ENCODE peak calls at places on chromosome 18, in four cellular contexts. One of them, this sample, is unnamed. For H3K4me1, the result is how much of the 10 kb centered on the place peaks cover.

GRCh38 chr18:34342960-34343359 is 118.2 kb upstream of the NOL4 start:
- DNase-seq in spleen: no peak
- DNase-seq in K562: no peak
- DNase-seq in uterus: no peak
- DNase-seq in this sample: no peak

GRCh38 chr18:38940863-38941531 is 1375.4 kb upstream of the CELF4 start:
- DNase-seq in spleen: no peak
- DNase-seq in K562: peak
- DNase-seq in uterus: no peak
- DNase-seq in this sample: no peak

GRCh38 chr18:55861266-55861665 is 273.3 kb upstream of the TCF4 start:
- DNase-seq in K562: peak
- DNase-seq in spleen: no peak
- DNase-seq in uterus: no peak
- DNase-seq in this sample: no peak

GRCh38 chr18:70044626-70045025 is 97.0 kb upstream of the CD226 start:
- DNase-seq in K562: no peak
- DNase-seq in uterus: no peak
- DNase-seq in spleen: no peak
- DNase-seq in this sample: no peak

GRCh38 chr18:67408240-67408639 is 108.3 kb downstream of the DSEL start:
- DNase-seq in spleen: no peak
- DNase-seq in uterus: no peak
- DNase-seq in K562: no peak
- DNase-seq in this sample: no peak

GRCh38 chr18:8834837-8835236 is 129.5 kb downstream of the MTCL1 start:
- DNase-seq in spleen: no peak
- DNase-seq in K562: peak
- DNase-seq in uterus: no peak
- DNase-seq in this sample: no peak

GRCh38 chr18:3982541-3982940 is 472.6 kb downstream of the DLGAP1 start:
- DNase-seq in spleen: no peak
- DNase-seq in uterus: no peak
- DNase-seq in K562: no peak
- DNase-seq in this sample: no peak

GRCh38 chr18:56451188-56451587 is 187.2 kb downstream of the TXNL1 start:
- DNase-seq in uterus: no peak
- DNase-seq in K562: no peak
- DNase-seq in spleen: no peak
- DNase-seq in this sample: no peak

GRCh38 chr18:28736951-28737350 is 560.0 kb upstream of the CDH2 start:
- DNase-seq in K562: no peak
- DNase-seq in uterus: no peak
- DNase-seq in spleen: no peak
- DNase-seq in this sample: no peak

GRCh38 chr18:23107718-23108117 is 27.6 kb upstream of the CABLES1 start:
- DNase-seq in uterus: no peak
- DNase-seq in spleen: no peak
- DNase-seq in K562: no peak
- DNase-seq in this sample: no peak

GRCh38 chr18:37314534-37314933 is 251.1 kb downstream of the CELF4 start:
- DNase-seq in spleen: no peak
- DNase-seq in uterus: no peak
- DNase-seq in K562: no peak
- DNase-seq in this sample: no peak

GRCh38 chr18:13540783-13541182 is 185.6 kb downstream of the FAM210A start:
- DNase-seq in spleen: no peak
- DNase-seq in K562: no peak
- DNase-seq in uterus: no peak
- DNase-seq in this sample: no peak

GRCh38 chr18:24837065-24837464 is 376.6 kb downstream of the HRH4 start:
- DNase-seq in spleen: no peak
- DNase-seq in uterus: no peak
- DNase-seq in K562: no peak
- DNase-seq in this sample: no peak

GRCh38 chr18:7000484-7001096 is 117.0 kb downstream of the LAMA1 start:
- DNase-seq in K562: peak
- DNase-seq in spleen: no peak
- DNase-seq in uterus: no peak
- DNase-seq in this sample: no peak

GRCh38 chr18:55034742-55035141 is 75.5 kb upstream of the CCDC68 start:
- DNase-seq in uterus: no peak
- DNase-seq in spleen: no peak
- DNase-seq in K562: no peak
- DNase-seq in this sample: no peak

GRCh38 chr18:11004294-11004693 is 145.1 kb downstream of the PIEZO2 start:
- DNase-seq in uterus: no peak
- DNase-seq in spleen: no peak
- DNase-seq in K562: no peak
- DNase-seq in this sample: no peak

GRCh38 chr18:79506191-79507075 is 110.7 kb downstream of the NFATC1 start:
- DNase-seq in spleen: peak
- DNase-seq in K562: no peak
- DNase-seq in uterus: peak
- DNase-seq in this sample: peak

GRCh38 chr18:57772387-57772799 is 30.7 kb downstream of the ATP8B1 start:
- DNase-seq in uterus: no peak
- DNase-seq in K562: no peak
- DNase-seq in spleen: no peak
- DNase-seq in this sample: no peak

GRCh38 chr18:71020342-71021096 is 731.7 kb downstream of the SOCS6 start:
- DNase-seq in spleen: no peak
- DNase-seq in K562: no peak
- DNase-seq in uterus: no peak
- DNase-seq in this sample: no peak

GRCh38 chr18:73943763-73944162 is 203.9 kb downstream of the FBXO15 start:
- DNase-seq in K562: no peak
- DNase-seq in uterus: no peak
- DNase-seq in spleen: no peak
- DNase-seq in this sample: no peak

GRCh38 chr18:63131106-63131943 is 188.2 kb downstream of the BCL2 start:
- DNase-seq in uterus: peak
- DNase-seq in spleen: no peak
- DNase-seq in K562: peak
- DNase-seq in this sample: no peak

GRCh38 chr18:79644006-79644665 is 35.5 kb upstream of the CTDP1 start:
- DNase-seq in uterus: peak
- DNase-seq in K562: peak
- DNase-seq in spleen: peak
- DNase-seq in this sample: no peak

GRCh38 chr18:6752200-6752873 is 22.8 kb downstream of the ARHGAP28 start:
- DNase-seq in spleen: no peak
- DNase-seq in K562: no peak
- DNase-seq in uterus: no peak
- DNase-seq in this sample: no peak

GRCh38 chr18:12960846-12961397 is 13.1 kb downstream of the SEH1L start:
- DNase-seq in K562: no peak
- DNase-seq in spleen: no peak
- DNase-seq in uterus: no peak
- DNase-seq in this sample: no peak

GRCh38 chr18:63883617-63884016 is 3.9 kb upstream of the SERPINB2 start:
- DNase-seq in spleen: no peak
- DNase-seq in K562: no peak
- DNase-seq in uterus: no peak
- DNase-seq in this sample: no peak

GRCh38 chr18:9637036-9637767 is 22.8 kb upstream of the PPP4R1 start:
- DNase-seq in K562: no peak
- DNase-seq in spleen: no peak
- DNase-seq in uterus: no peak
- DNase-seq in this sample: no peak

DNA sequence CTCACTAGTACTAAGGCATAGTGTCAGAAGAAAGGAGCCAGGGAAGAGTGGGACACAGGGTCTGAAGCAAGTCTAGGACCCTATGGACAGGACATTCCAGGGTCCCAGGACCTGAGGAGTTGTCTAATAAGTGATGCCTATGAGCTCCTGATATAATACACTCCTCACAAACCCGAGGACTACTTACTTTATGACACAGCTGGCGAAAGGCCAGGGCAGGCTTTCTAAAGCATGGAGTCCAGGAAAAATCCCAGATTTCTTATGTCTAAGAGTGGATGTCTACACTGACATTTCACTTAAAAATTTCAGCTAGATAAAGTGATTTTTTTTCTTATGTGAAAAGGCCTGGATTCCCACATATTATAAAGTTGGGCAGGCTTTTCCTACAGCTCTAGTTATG is 502.2 kb upstream of the SETBP1 start:
- DNase-seq in uterus: peak
- DNase-seq in K562: no peak
- DNase-seq in spleen: no peak
- DNase-seq in this sample: no peak
- TF ChIP-seq CTCF in uterus: no peak
- TF ChIP-seq CTCF in K562: no peak
- TF ChIP-seq CTCF in spleen: no peak
- TF ChIP-seq CTCF in this sample: no peak

GRCh38 chr18:2978208-2978607 is 34.7 kb downstream of the LPIN2 start:
- DNase-seq in spleen: no peak
- DNase-seq in uterus: no peak
- DNase-seq in K562: no peak
- DNase-seq in this sample: no peak
- H3K4me1 ChIP-seq in spleen: half or more
- H3K4me1 ChIP-seq in uterus: under half
- H3K4me1 ChIP-seq in K562: under half
- H3K4me1 ChIP-seq in this sample: under half

GRCh38 chr18:45978084-45978483 is 11.0 kb upstream of the EPG5 start:
- DNase-seq in spleen: no peak
- DNase-seq in K562: no peak
- DNase-seq in uterus: no peak
- DNase-seq in this sample: no peak

GRCh38 chr18:45976581-45977373 is 9.6 kb upstream of the EPG5 start:
- DNase-seq in spleen: no peak
- DNase-seq in K562: no peak
- DNase-seq in uterus: no peak
- DNase-seq in this sample: no peak

DNA sequence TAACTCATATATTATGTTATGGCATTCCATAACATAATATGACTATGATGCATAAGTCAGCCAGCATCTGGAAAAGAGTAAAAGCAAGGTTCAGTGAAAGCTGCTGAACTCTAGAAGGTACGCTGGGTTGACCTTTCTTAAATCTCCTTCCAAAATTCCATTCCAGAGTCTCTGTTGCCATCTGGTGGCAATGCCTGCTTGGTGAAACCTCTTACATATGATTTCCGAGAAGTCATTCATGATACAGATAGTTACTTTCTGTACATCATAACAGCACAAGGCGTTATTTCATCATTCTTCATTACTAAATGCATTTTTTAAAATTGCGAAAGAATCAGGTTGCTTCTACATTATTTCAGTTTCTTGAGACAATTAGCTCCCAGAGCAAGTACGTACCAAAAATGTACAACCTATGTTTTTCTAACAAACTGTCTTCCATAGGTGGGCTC is 7.0 kb upstream of the EPG5 start:
- DNase-seq in spleen: no peak
- DNase-seq in uterus: peak
- DNase-seq in K562: peak
- DNase-seq in this sample: peak
- TF ChIP-seq POLR2A in spleen: no peak
- TF ChIP-seq POLR2A in uterus: no peak
- TF ChIP-seq POLR2A in K562: no peak
- TF ChIP-seq POLR2A in this sample: no peak

GRCh38 chr18:68560128-68560527 is 154.8 kb downstream of the TMX3 start:
- DNase-seq in spleen: no peak
- DNase-seq in uterus: no peak
- DNase-seq in K562: no peak
- DNase-seq in this sample: no peak
- TF ChIP-seq CTCF in spleen: no peak
- TF ChIP-seq CTCF in uterus: no peak
- TF ChIP-seq CTCF in K562: no peak
- TF ChIP-seq CTCF in this sample: no peak

GRCh38 chr18:303578-303977 is 35.7 kb upstream of the THOC1 start:
- DNase-seq in uterus: no peak
- DNase-seq in spleen: no peak
- DNase-seq in K562: no peak
- DNase-seq in this sample: no peak
- H3K4me1 ChIP-seq in uterus: under half
- H3K4me1 ChIP-seq in spleen: under half
- H3K4me1 ChIP-seq in K562: under half
- H3K4me1 ChIP-seq in this sample: under half

DNA sequence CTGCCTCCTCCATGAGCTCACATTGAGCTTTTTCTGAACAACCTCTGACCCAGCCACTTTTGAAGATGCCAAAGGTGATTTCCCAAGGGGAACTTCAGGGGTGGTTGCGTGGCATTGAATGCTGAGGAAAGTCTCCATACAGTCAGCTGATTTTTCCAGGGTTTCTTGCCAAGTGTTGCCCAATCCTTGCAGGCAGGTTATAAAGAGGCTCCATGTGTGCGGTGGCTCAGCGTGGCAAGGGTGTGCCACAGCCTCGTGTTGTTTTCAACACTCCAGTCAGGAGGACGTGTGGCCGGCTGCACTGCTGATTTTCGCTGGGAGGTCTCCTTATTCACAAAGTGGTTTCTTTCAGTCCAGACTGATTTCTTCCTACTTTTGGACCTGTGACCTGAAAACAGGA is 81.4 kb upstream of the GATA6 start:
- DNase-seq in K562: no peak
- DNase-seq in spleen: no peak
- DNase-seq in uterus: no peak
- DNase-seq in this sample: no peak
- TF ChIP-seq POLR2A in K562: no peak
- TF ChIP-seq POLR2A in spleen: no peak
- TF ChIP-seq POLR2A in uterus: no peak
- TF ChIP-seq POLR2A in this sample: no peak

DNA sequence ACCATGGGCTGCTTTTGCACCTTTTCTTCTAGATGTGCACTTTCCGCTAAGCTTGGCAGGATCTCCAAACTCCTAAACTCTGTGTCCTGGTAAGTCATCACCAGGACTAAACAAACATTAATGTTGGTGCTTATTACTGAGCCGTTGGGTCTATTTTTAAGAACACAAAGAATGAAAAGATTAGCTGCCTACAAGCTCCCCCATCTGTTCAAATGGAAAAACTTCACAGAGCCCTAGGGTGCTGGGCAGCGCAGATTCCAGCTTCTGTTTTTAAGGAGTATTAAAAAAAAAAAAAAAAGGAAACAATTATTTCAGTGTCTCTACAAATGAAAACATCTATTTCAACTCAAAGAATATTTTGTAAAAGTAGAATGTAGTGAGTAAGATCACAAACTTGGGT is 97.8 kb upstream of the AQP4 start:
- DNase-seq in K562: no peak
- DNase-seq in spleen: no peak
- DNase-seq in uterus: no peak
- DNase-seq in this sample: no peak
- TF ChIP-seq CTCF in K562: no peak
- TF ChIP-seq CTCF in spleen: no peak
- TF ChIP-seq CTCF in uterus: peak
- TF ChIP-seq CTCF in this sample: no peak

This sample was measured in breast epithelium.